ENCODE peak calls at places on chromosomes 7 and 10, in four cellular contexts. One of them, this sample, is unnamed.

GRCh38 chr7:976901-977325 is 1.6 kb upstream of the COX19 start:
- DNase-seq in AML-193: no peak
- DNase-seq in cardiac fibroblast: no peak
- DNase-seq in A172: no peak
- DNase-seq in this sample: no peak

GRCh38 chr7:29825750-29826529 is 19.6 kb downstream of the WIPF3 start:
- DNase-seq in AML-193: no peak
- DNase-seq in cardiac fibroblast: no peak
- DNase-seq in A172: no peak
- DNase-seq in this sample: no peak

GRCh38 chr10:3775671-3776551 is 9.1 kb downstream of the KLF6 start:
- DNase-seq in AML-193: peak; percentile 21
- DNase-seq in cardiac fibroblast: peak; percentile 71
- DNase-seq in A172: peak; percentile 67
- DNase-seq in this sample: no peak

GRCh38 chr10:1378473-1378872 is 322.3 kb downstream of the WDR37 start:
- DNase-seq in AML-193: no peak
- DNase-seq in cardiac fibroblast: no peak
- DNase-seq in A172: no peak
- DNase-seq in this sample: no peak

GRCh38 chr7:41709621-41710020 is 6.7 kb upstream of the INHBA start:
- DNase-seq in AML-193: no peak
- DNase-seq in cardiac fibroblast: peak; percentile 80
- DNase-seq in A172: peak; percentile 85
- DNase-seq in this sample: peak; percentile 67

GRCh38 chr7:96034940-96035727 is 262.8 kb downstream of the DYNC1I1 start:
- DNase-seq in AML-193: no peak
- DNase-seq in cardiac fibroblast: no peak
- DNase-seq in A172: no peak
- DNase-seq in this sample: no peak

GRCh38 chr7:91883676-91884362 is 3.3 kb upstream of the MTERF1 start:
- DNase-seq in AML-193: no peak
- DNase-seq in cardiac fibroblast: no peak
- DNase-seq in A172: no peak
- DNase-seq in this sample: no peak

GRCh38 chr7:47513741-47514241 is 68.1 kb downstream of the TNS3 start:
- DNase-seq in AML-193: no peak
- DNase-seq in cardiac fibroblast: peak; percentile 75
- DNase-seq in A172: peak; percentile 51
- DNase-seq in this sample: peak; percentile 76

GRCh38 chr10:128063736-128064614 is 62.2 kb downstream of the MKI67 start:
- DNase-seq in AML-193: peak; percentile 56
- DNase-seq in cardiac fibroblast: no peak
- DNase-seq in A172: peak; percentile 1
- DNase-seq in this sample: no peak

GRCh38 chr7:25854608-25855497 is 297.1 kb upstream of the NFE2L3 start:
- DNase-seq in AML-193: peak; percentile 15
- DNase-seq in cardiac fibroblast: peak; percentile 88
- DNase-seq in A172: peak; percentile 100
- DNase-seq in this sample: peak; percentile 95

GRCh38 chr7:127940365-127941160 is 90.7 kb downstream of the LRRC4 start:
- DNase-seq in AML-193: no peak
- DNase-seq in cardiac fibroblast: peak; percentile 27
- DNase-seq in A172: no peak
- DNase-seq in this sample: peak; percentile 52

GRCh38 chr10:126931548-126931947 is 26.3 kb downstream of the DOCK1 start:
- DNase-seq in AML-193: no peak
- DNase-seq in cardiac fibroblast: no peak
- DNase-seq in A172: no peak
- DNase-seq in this sample: no peak

GRCh38 chr7:22728416-22729029 is 1.5 kb downstream of the IL6 start:
- DNase-seq in AML-193: peak; percentile 53
- DNase-seq in cardiac fibroblast: peak; percentile 77
- DNase-seq in A172: peak; percentile 74
- DNase-seq in this sample: peak; percentile 50

GRCh38 chr10:122567056-122567660 is 6.6 kb downstream of the DMBT1 start:
- DNase-seq in AML-193: no peak
- DNase-seq in cardiac fibroblast: peak; percentile 26
- DNase-seq in A172: peak; percentile 16
- DNase-seq in this sample: peak; percentile 32

GRCh38 chr10:31143331-31143935 is 111.8 kb upstream of the ZNF438 start:
- DNase-seq in AML-193: no peak
- DNase-seq in cardiac fibroblast: no peak
- DNase-seq in A172: no peak
- DNase-seq in this sample: no peak

GRCh38 chr7:71278301-71278700 is 146.4 kb downstream of the GALNT17 start:
- DNase-seq in AML-193: no peak
- DNase-seq in cardiac fibroblast: no peak
- DNase-seq in A172: no peak
- DNase-seq in this sample: no peak

GRCh38 chr10:102421645-102422585 is 1.3 kb downstream of the FBXL15 start:
- DNase-seq in AML-193: no peak
- DNase-seq in cardiac fibroblast: no peak
- DNase-seq in A172: no peak
- DNase-seq in this sample: no peak

GRCh38 chr7:47581821-47582747 is at the start of gene TNS3:
- DNase-seq in AML-193: no peak
- DNase-seq in cardiac fibroblast: peak; percentile 59
- DNase-seq in A172: no peak
- DNase-seq in this sample: peak; percentile 65

GRCh38 chr7:117424090-117424829 is 3.0 kb downstream of the ASZ1 start:
- DNase-seq in AML-193: no peak
- DNase-seq in cardiac fibroblast: no peak
- DNase-seq in A172: no peak
- DNase-seq in this sample: no peak

GRCh38 chr7:126699707-126700106 is 553.0 kb downstream of the GRM8 start:
- DNase-seq in AML-193: no peak
- DNase-seq in cardiac fibroblast: no peak
- DNase-seq in A172: no peak
- DNase-seq in this sample: no peak

GRCh38 chr7:11155883-11156282 is 182.2 kb downstream of the PHF14 start:
- DNase-seq in AML-193: no peak
- DNase-seq in cardiac fibroblast: no peak
- DNase-seq in A172: no peak
- DNase-seq in this sample: peak; percentile 5

GRCh38 chr10:101785801-101786200 is 2.6 kb upstream of the NPM3 start:
- DNase-seq in AML-193: no peak
- DNase-seq in cardiac fibroblast: no peak
- DNase-seq in A172: no peak
- DNase-seq in this sample: no peak

GRCh38 chr10:132112611-132113010 is 46.9 kb downstream of the JAKMIP3 start:
- DNase-seq in AML-193: no peak
- DNase-seq in cardiac fibroblast: no peak
- DNase-seq in A172: no peak
- DNase-seq in this sample: no peak

GRCh38 chr10:47160967-47161366 is 139.0 kb upstream of the GDF10 start:
- DNase-seq in AML-193: no peak
- DNase-seq in cardiac fibroblast: no peak
- DNase-seq in A172: no peak
- DNase-seq in this sample: no peak

GRCh38 chr7:151089893-151090730 is 3.8 kb downstream of the AGAP3 start:
- DNase-seq in AML-193: no peak
- DNase-seq in cardiac fibroblast: no peak
- DNase-seq in A172: no peak
- DNase-seq in this sample: no peak

GRCh38 chr7:28682136-28682535 is 269.8 kb downstream of the CREB5 start:
- DNase-seq in AML-193: no peak
- DNase-seq in cardiac fibroblast: no peak
- DNase-seq in A172: no peak
- DNase-seq in this sample: no peak

GRCh38 chr10:70286616-70287015 is 2.8 kb upstream of the NPFFR1 start:
- DNase-seq in AML-193: no peak
- DNase-seq in cardiac fibroblast: no peak
- DNase-seq in A172: no peak
- DNase-seq in this sample: no peak

GRCh38 chr10:112852308-112852707 is 97.7 kb upstream of the TCF7L2 start:
- DNase-seq in AML-193: no peak
- DNase-seq in cardiac fibroblast: no peak
- DNase-seq in A172: no peak
- DNase-seq in this sample: no peak

GRCh38 chr7:776381-776780 is 49.3 kb upstream of the PRKAR1B start:
- DNase-seq in AML-193: no peak
- DNase-seq in cardiac fibroblast: no peak
- DNase-seq in A172: no peak
- DNase-seq in this sample: no peak

GRCh38 chr10:31618541-31619291 is 299.7 kb downstream of the ZEB1 start:
- DNase-seq in AML-193: no peak
- DNase-seq in cardiac fibroblast: peak; percentile 78
- DNase-seq in A172: peak; percentile 84
- DNase-seq in this sample: peak; percentile 83

GRCh38 chr10:79226391-79227245 is 120.7 kb upstream of the PPIF start:
- DNase-seq in AML-193: no peak
- DNase-seq in cardiac fibroblast: no peak
- DNase-seq in A172: no peak
- DNase-seq in this sample: no peak

GRCh38 chr10:13528138-13528874 is 508 bp downstream of the BEND7 start:
- DNase-seq in AML-193: no peak
- DNase-seq in cardiac fibroblast: peak; percentile 11
- DNase-seq in A172: no peak
- DNase-seq in this sample: peak; percentile 34

This sample was measured in AG08395.